ENCODE peak calls at places on chromosomes 5 and 9, in seven cellular contexts. S is Peyer's patch, N is body of pancreas, I is left lung, W is IMR-90, Z is psoas muscle, M is cardiac muscle cell. F is an unnamed sample.

GRCh38 chr5:77170-77501 is 14.8 kb upstream of the PLEKHG4B start:
- DNase-seq in S (no peak), M (no peak), N (no peak), Z (no peak), W (no peak), I (no peak), F (no peak)

GRCh38 chr9:9743822-9744221 is 869.0 kb downstream of the PTPRD start:
- DNase-seq in W (no peak), S (no peak), M (no peak), I (no peak), Z (no peak), N (no peak), F (no peak)

GRCh38 chr9:101366038-101366756 is 18.6 kb downstream of the BAAT start:
- DNase-seq in S (no peak), W (no peak), M (peak), I (no peak), Z (no peak), N (no peak), F (no peak)

GRCh38 chr9:706606-707451 is 134.7 kb upstream of the DMRT1 start:
- DNase-seq in I (peak), M (peak), Z (peak), S (peak), W (peak), N (peak), F (peak)

GRCh38 chr9:7760014-7760415 is 39.6 kb downstream of the DMAC1 start:
- DNase-seq in S (no peak), W (no peak), N (no peak), I (no peak), M (peak), Z (peak), F (no peak)

GRCh38 chr5:41747291-41747690 is 122.9 kb downstream of the OXCT1 start:
- DNase-seq in N (no peak), I (no peak), Z (no peak), M (peak), W (peak), S (no peak), F (no peak)

GRCh38 chr5:136563489-136563888 is 198.1 kb upstream of the TRPC7 start:
- DNase-seq in S (no peak), M (no peak), I (no peak), W (no peak), Z (no peak), N (no peak), F (no peak)

GRCh38 chr9:12882430-12882829 is 107.6 kb downstream of the LURAP1L start:
- DNase-seq in N (no peak), I (no peak), W (peak), S (no peak), M (peak), Z (no peak), F (no peak)

GRCh38 chr5:171369056-171369455 is 18.6 kb upstream of the NPM1 start:
- DNase-seq in I (no peak), W (no peak), S (peak), Z (no peak), N (no peak), M (no peak), F (no peak)

GRCh38 chr5:87361536-87362213 is 51.1 kb downstream of the CCNH start:
- DNase-seq in M (peak), W (no peak), Z (no peak), N (no peak), S (no peak), I (no peak), F (no peak)

GRCh38 chr5:78537821-78538220 is 110.8 kb downstream of the LHFPL2 start:
- DNase-seq in W (peak), Z (no peak), M (peak), S (no peak), I (no peak), N (no peak), F (no peak)

GRCh38 chr9:102867488-102867887 is 127.6 kb upstream of the CYLC2 start:
- DNase-seq in S (no peak), I (no peak), W (no peak), Z (no peak), N (no peak), M (no peak), F (no peak)

GRCh38 chr5:59254055-59254687 is 639.4 kb downstream of the PDE4D start:
- DNase-seq in W (no peak), Z (no peak), I (no peak), N (no peak), S (no peak), M (no peak), F (no peak)

GRCh38 chr9:127919253-127919815 is 2.5 kb upstream of the ST6GALNAC4 start:
- DNase-seq in Z (peak), W (peak), I (peak), S (peak), N (peak), M (peak), F (peak)

GRCh38 chr9:22446950-22447606 is 454 bp downstream of the DMRTA1 start:
- DNase-seq in M (peak), N (peak), I (peak), Z (peak), S (peak), W (peak), F (peak)

GRCh38 chr9:4530375-4530774 is 40.1 kb downstream of the SLC1A1 start:
- DNase-seq in S (no peak), N (no peak), M (peak), I (no peak), W (no peak), Z (no peak), F (no peak)

GRCh38 chr5:160199410-160199911 is 29.8 kb upstream of the FABP6 start:
- DNase-seq in N (peak), W (peak), Z (peak), I (peak), M (peak), S (peak), F (peak)

GRCh38 chr9:81193362-81194339 is 495.7 kb downstream of the TLE1 start:
- DNase-seq in W (no peak), M (no peak), I (no peak), S (no peak), Z (no peak), N (no peak), F (no peak)

GRCh38 chr9:136536051-136536720 is 9.7 kb downstream of the NOTCH1 start:
- DNase-seq in I (no peak), W (no peak), S (no peak), Z (no peak), N (no peak), M (no peak), F (no peak)

GRCh38 chr9:136537411-136537810 is 8.4 kb downstream of the NOTCH1 start:
- DNase-seq in S (no peak), M (no peak), N (no peak), W (no peak), I (no peak), Z (no peak), F (no peak)

GRCh38 chr9:136537896-136538598 is 7.8 kb downstream of the NOTCH1 start:
- DNase-seq in W (peak), S (no peak), Z (no peak), I (no peak), N (no peak), M (no peak), F (no peak)

GRCh38 chr9:136535070-136535469 is 10.8 kb downstream of the NOTCH1 start:
- DNase-seq in I (no peak), Z (no peak), N (no peak), S (no peak), M (no peak), W (no peak), F (no peak)

DNA sequence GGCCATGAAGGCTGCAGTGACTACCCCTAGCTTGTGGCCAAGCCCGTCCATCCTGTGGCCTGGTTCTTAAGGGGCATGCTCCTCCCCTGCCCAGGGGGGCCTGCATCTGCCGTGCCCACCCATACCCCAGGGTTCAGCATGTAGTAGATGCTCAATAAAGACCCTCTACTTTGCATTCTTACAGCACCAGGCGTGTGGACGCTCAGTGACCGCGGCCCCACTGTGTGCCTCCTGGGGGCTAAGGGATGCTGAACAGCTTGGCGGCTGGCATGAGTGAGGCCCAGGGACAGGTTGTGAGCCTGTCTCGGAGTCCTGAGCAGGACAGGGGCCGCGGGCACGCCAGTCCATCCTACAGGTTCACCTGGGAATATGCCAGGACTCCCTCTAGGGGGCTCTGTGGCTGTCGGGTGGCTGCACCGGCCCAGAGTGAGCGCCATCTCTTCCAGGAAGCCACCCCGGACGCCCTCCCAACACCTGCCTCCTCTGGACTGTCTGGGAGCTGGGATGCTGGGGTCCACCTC is 9.1 kb downstream of the NOTCH1 start:
- DNase-seq in W (no peak), M (no peak), N (no peak), I (no peak), Z (no peak), S (no peak), F (no peak)
- TF ChIP-seq CTCF in W (no peak), M (no peak), N (no peak), I (no peak), Z (no peak), S (no peak), F (no peak)

GRCh38 chr5:143479394-143479793 is 75.9 kb upstream of the NR3C1 start:
- DNase-seq in M (no peak), S (no peak), I (no peak), N (no peak), W (no peak), Z (no peak), F (no peak)
- H3K27ac ChIP-seq in M (no peak), S (no peak), I (no peak), N (no peak), W (no peak), Z (no peak), F (no peak)

DNA sequence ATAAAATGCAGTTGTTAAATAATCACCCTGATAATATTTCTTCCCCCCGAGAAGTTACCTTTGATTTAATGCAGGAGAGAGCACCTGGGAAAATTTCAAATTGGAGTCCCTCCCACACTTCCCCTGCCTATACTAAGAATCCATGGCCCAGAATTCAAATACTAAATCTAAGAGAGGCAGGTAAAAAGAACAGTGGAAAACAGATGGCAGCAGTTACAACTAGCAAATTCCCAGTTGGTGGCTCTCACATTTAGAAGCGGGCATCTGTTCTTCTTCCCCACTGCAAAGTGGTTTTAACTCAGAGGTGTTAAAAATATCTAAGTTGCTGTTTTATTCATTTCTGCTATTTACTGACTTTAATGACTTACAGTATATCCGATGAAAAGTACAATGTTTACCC is 210.4 kb upstream of the ELAVL2 start:
- DNase-seq in W (no peak), Z (no peak), N (no peak), M (no peak), S (no peak), I (no peak), F (no peak)
- TF ChIP-seq CTCF in W (no peak), Z (no peak), N (no peak), M (no peak), S (no peak), I (no peak), F (no peak)

GRCh38 chr9:84843175-84843824 is 173.8 kb downstream of the NTRK2 start:
- DNase-seq in Z (no peak), M (no peak), S (no peak), N (no peak), I (no peak), W (no peak), F (no peak)

GRCh38 chr9:84841915-84842314 is 172.4 kb downstream of the NTRK2 start:
- DNase-seq in Z (no peak), N (no peak), M (no peak), S (no peak), W (no peak), I (no peak), F (no peak)

GRCh38 chr9:84838879-84839278 is 169.3 kb downstream of the NTRK2 start:
- DNase-seq in W (no peak), N (no peak), S (no peak), M (no peak), Z (no peak), I (no peak), F (no peak)

GRCh38 chr9:84839538-84839937 is 170.0 kb downstream of the NTRK2 start:
- DNase-seq in S (no peak), M (peak), I (no peak), Z (no peak), W (no peak), N (no peak), F (no peak)
- H3K27ac ChIP-seq in S (no peak), M (no peak), I (no peak), Z (no peak), W (no peak), N (no peak), F (no peak)